ENCODE peak calls at places on chromosome 2, in eight cellular contexts. G is uterus, Y is lung, W is stomach, T is suprapubic skin, V is brain microvascular endothelial cell, J is heart left ventricle, Q is AG04450. S is an unnamed sample.

GRCh38 chr2:176213406-176213805 is 24.9 kb downstream of the HOXD1 start:
- DNase-seq in Q (no peak), J (no peak), V (no peak), G (no peak), T (no peak), W (no peak), Y (no peak), S (no peak)

GRCh38 chr2:102399499-102400141 is 23.3 kb upstream of the IL18RAP start:
- DNase-seq in Y (no peak), V (no peak), G (no peak), T (no peak), W (no peak), Q (no peak), J (no peak), S (no peak)

GRCh38 chr2:239751719-239752355 is 273.3 kb downstream of the NDUFA10 start:
- DNase-seq in Y (no peak), J (peak), W (no peak), V (no peak), G (peak), Q (no peak), T (no peak), S (no peak)

GRCh38 chr2:32357545-32358482 is 991 bp downstream of the BIRC6 start:
- DNase-seq in Y (peak), V (peak), T (peak), W (peak), J (peak), Q (no peak), G (peak), S (peak)

GRCh38 chr2:152241956-152242355 is 66.4 kb upstream of the STAM2 start:
- DNase-seq in W (no peak), Y (no peak), Q (no peak), T (no peak), V (no peak), J (no peak), G (no peak), S (no peak)

GRCh38 chr2:10923007-10923372 is 11.3 kb downstream of the KCNF1 start:
- DNase-seq in G (no peak), Q (no peak), Y (no peak), T (peak), W (no peak), J (no peak), V (no peak), S (no peak)

GRCh38 chr2:207490441-207490840 is 39.3 kb upstream of the CREB1 start:
- DNase-seq in T (no peak), Q (no peak), J (no peak), Y (no peak), V (no peak), G (no peak), W (no peak), S (no peak)

GRCh38 chr2:53964237-53964952 is 6.4 kb downstream of the PSME4 start:
- DNase-seq in W (no peak), T (no peak), G (no peak), Y (no peak), J (no peak), V (no peak), Q (no peak), S (no peak)

GRCh38 chr2:169664978-169665930 is 29.0 kb downstream of the CFAP210 start:
- DNase-seq in T (no peak), G (no peak), V (peak), J (no peak), Q (no peak), Y (no peak), W (no peak), S (no peak)

GRCh38 chr2:210189452-210190143 is 18.4 kb upstream of the KANSL1L start:
- DNase-seq in J (no peak), Q (no peak), V (no peak), T (no peak), G (no peak), W (no peak), Y (no peak), S (no peak)

GRCh38 chr2:64966017-64966416 is 23.2 kb upstream of the SLC1A4 start:
- DNase-seq in V (no peak), W (no peak), J (no peak), Q (no peak), T (no peak), G (no peak), Y (no peak), S (no peak)

GRCh38 chr2:224734949-224735348 is 18.8 kb upstream of the CCDC195 start:
- DNase-seq in G (no peak), W (no peak), J (no peak), T (no peak), Y (no peak), V (no peak), Q (no peak), S (no peak)

GRCh38 chr2:208280933-208281332 is 14.9 kb downstream of the PIKFYVE start:
- DNase-seq in G (no peak), Q (no peak), Y (no peak), J (no peak), W (no peak), T (no peak), V (peak), S (no peak)

GRCh38 chr2:119174216-119174992 is 15.9 kb upstream of the C1QL2 start:
- DNase-seq in W (peak), V (no peak), G (no peak), Q (no peak), J (peak), T (peak), Y (peak), S (peak)

GRCh38 chr2:238369516-238370481 is 49.5 kb downstream of the TRAF3IP1 start:
- DNase-seq in J (no peak), V (no peak), T (no peak), Q (no peak), G (no peak), W (no peak), Y (no peak), S (no peak)

GRCh38 chr2:113872201-113872600 is 17.7 kb upstream of the ACTR3 start:
- DNase-seq in Y (no peak), T (no peak), V (peak), W (no peak), Q (no peak), J (no peak), G (no peak), S (no peak)

GRCh38 chr2:197107291-197108269 is 181.1 kb upstream of the PGAP1 start:
- DNase-seq in Y (no peak), V (peak), Q (no peak), G (peak), W (no peak), T (peak), J (peak), S (no peak)

GRCh38 chr2:143458258-143458954 is 329.2 kb downstream of the ARHGAP15 start:
- DNase-seq in J (no peak), V (no peak), G (no peak), T (no peak), Q (no peak), W (no peak), Y (no peak), S (no peak)

GRCh38 chr2:2573658-2574293 is 242.7 kb upstream of the MYT1L start:
- DNase-seq in J (no peak), W (peak), Y (no peak), V (no peak), Q (no peak), G (no peak), T (no peak), S (no peak)

GRCh38 chr2:191839918-191840804 is 6.7 kb downstream of the CAVIN2 start:
- DNase-seq in Q (no peak), W (no peak), G (no peak), J (no peak), T (no peak), Y (no peak), V (no peak), S (no peak)

GRCh38 chr2:122210898-122211605 is 455.6 kb downstream of the TSN start:
- DNase-seq in Y (no peak), W (no peak), J (no peak), V (no peak), G (no peak), T (no peak), Q (no peak), S (no peak)

GRCh38 chr2:223451-223850 is 40.4 kb downstream of the SH3YL1 start:
- DNase-seq in T (no peak), W (no peak), Y (no peak), V (no peak), J (no peak), G (no peak), Q (no peak), S (no peak)

GRCh38 chr2:69159988-69160387 is 147.0 kb downstream of the ANTXR1 start:
- DNase-seq in V (no peak), Y (no peak), Q (no peak), W (no peak), G (no peak), T (no peak), J (no peak), S (no peak)

GRCh38 chr2:15670469-15670868 is 78.8 kb downstream of the DDX1 start:
- DNase-seq in Q (no peak), T (no peak), J (no peak), W (no peak), Y (no peak), G (no peak), V (no peak), S (no peak)

GRCh38 chr2:162245737-162246136 is 2.5 kb upstream of the FAP start:
- DNase-seq in J (no peak), T (no peak), V (peak), Y (no peak), W (no peak), G (no peak), Q (no peak), S (no peak)

GRCh38 chr2:162233197-162233596 is 10.0 kb downstream of the FAP start:
- DNase-seq in W (no peak), J (no peak), V (peak), G (no peak), Q (no peak), Y (no peak), T (peak), S (no peak)

GRCh38 chr2:1769703-1770422 is 25.5 kb upstream of the PXDN start:
- DNase-seq in W (peak), Y (peak), J (peak), G (peak), Q (no peak), T (peak), V (peak), S (peak)

DNA sequence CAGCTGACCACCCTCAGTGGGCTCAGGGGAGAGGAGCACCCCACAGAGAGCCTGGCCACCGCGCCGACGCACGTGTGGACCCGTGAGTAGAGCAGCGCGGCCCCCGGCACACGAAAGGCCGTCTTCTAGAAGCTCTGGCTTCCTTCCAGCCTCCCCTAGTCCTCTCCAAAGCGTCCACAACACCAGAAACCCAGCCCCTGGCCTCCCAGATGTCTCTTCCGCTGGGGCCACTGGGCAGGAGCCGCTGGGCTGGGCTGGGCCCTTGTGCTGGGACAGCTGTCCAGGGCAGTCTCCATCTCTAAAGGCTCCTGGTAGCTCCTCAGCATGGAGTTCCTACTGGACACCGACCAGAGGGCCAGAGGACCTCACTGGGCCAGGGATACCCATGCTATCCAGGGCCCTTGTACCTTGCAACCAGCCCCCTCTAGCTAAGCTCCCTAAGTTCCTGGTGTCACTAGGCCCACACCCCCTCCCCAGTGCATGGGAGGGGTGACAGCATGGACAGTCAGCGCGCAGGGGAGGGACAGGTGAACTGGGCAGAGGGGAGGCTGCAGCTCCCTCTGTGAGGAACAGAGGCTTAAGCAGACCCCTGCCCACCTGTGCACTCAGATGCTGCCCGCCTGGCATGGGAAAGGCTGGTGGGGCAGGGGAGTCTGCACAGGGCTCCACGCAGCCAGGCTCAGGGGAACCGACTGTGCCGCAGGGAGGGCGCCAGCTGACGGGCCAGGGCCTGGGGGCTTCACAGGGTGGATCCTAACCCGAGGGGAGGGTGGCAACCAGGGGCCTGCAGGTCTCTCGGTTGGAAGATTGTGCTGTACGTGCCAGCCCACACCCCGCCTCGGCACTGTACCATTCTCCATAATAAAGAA is 32.9 kb downstream of the MTERF4 start:
- DNase-seq in J (no peak), V (no peak), W (no peak), Y (peak), Q (no peak), T (no peak), G (no peak), S (no peak)
- H3K27ac ChIP-seq in J (no peak), V (no peak), W (no peak), Y (no peak), Q (no peak), T (no peak), G (no peak), S (no peak)

GRCh38 chr2:8488001-8488738 is 193.7 kb upstream of the ID2 start:
- DNase-seq in Q (no peak), G (no peak), V (no peak), W (no peak), Y (no peak), T (no peak), J (no peak), S (no peak)
- H3K4me3 ChIP-seq in Q (no peak), G (no peak), V (no peak), W (peak), Y (no peak), T (no peak), J (no peak), S (no peak)

DNA sequence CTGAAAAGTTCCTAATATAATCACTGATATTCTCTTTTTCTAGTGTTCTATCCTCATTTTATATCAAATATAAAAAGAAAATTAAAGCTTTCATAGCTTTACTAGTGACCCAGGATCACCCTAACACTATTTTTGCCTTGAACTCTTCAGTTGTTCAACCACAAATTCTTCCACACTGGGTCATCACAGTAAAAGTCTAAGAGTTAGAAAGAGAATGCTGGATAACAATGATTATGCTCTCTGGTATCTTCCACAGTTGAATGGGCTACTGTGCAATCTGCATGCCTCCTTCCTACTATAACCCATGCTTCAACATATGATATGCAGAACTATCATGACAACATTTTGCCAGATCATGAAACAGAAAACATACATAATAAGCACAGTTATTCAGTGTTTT is 32.3 kb downstream of the CHN1 start:
- DNase-seq in J (no peak), T (no peak), V (peak), W (no peak), Y (no peak), Q (peak), G (no peak), S (no peak)
- H3K27ac ChIP-seq in J (no peak), T (no peak), V (peak), W (no peak), Y (no peak), Q (no peak), G (no peak), S (no peak)

GRCh38 chr2:63587814-63588384 is 378 bp downstream of the WDPCP start:
- DNase-seq in W (no peak), J (no peak), V (no peak), Q (no peak), Y (no peak), T (no peak), G (no peak), S (no peak)

GRCh38 chr2:63589148-63589972 is 597 bp downstream of the MDH1 start:
- DNase-seq in T (no peak), V (no peak), Q (peak), Y (no peak), J (no peak), W (no peak), G (no peak), S (no peak)

GRCh38 chr2:63588385-63589147 is at the start of the genes MDH1 and WDPCP:
- DNase-seq in J (peak), V (peak), Y (peak), Q (peak), T (peak), G (peak), W (peak), S (peak)

GRCh38 chr2:63591566-63592175 is 2.9 kb downstream of the MDH1 start:
- DNase-seq in W (no peak), Q (no peak), T (no peak), J (no peak), V (no peak), Y (no peak), G (no peak), S (no peak)

GRCh38 chr2:63590621-63591408 is 2.1 kb downstream of the MDH1 start:
- DNase-seq in W (no peak), T (no peak), Y (peak), G (no peak), Q (no peak), V (no peak), J (peak), S (no peak)
- H3K4me3 ChIP-seq in W (no peak), T (no peak), Y (no peak), G (no peak), Q (no peak), V (no peak), J (peak), S (no peak)

GRCh38 chr2:236799391-236800048 is 229.9 kb downstream of the ACKR3 start:
- DNase-seq in G (no peak), J (no peak), V (no peak), W (no peak), Y (no peak), Q (no peak), T (no peak), S (no peak)
- H3K27ac ChIP-seq in G (no peak), J (no peak), V (no peak), W (no peak), Y (no peak), Q (no peak), T (peak), S (no peak)

GRCh38 chr2:85327757-85328617 is at the start of gene TGOLN2:
- DNase-seq in T (peak), V (peak), W (peak), Q (peak), G (peak), J (peak), Y (peak), S (peak)

GRCh38 chr2:85326406-85326945 is 1.3 kb downstream of the TGOLN2 start:
- DNase-seq in J (no peak), W (no peak), Y (no peak), T (no peak), Q (no peak), V (no peak), G (no peak), S (no peak)

GRCh38 chr2:85330839-85331636 is 3.2 kb upstream of the TGOLN2 start:
- DNase-seq in T (no peak), Y (no peak), J (no peak), W (no peak), Q (no peak), V (no peak), G (no peak), S (no peak)

GRCh38 chr2:85326946-85327756 is 638 bp downstream of the TGOLN2 start:
- DNase-seq in T (peak), Y (peak), G (peak), Q (no peak), W (peak), V (peak), J (peak), S (peak)

GRCh38 chr2:85329181-85329651 is 1.4 kb upstream of the TGOLN2 start:
- DNase-seq in G (no peak), Q (no peak), J (no peak), Y (no peak), T (no peak), V (no peak), W (no peak), S (no peak)
- H3K4me3 ChIP-seq in G (no peak), Q (no peak), J (no peak), Y (no peak), T (no peak), V (no peak), W (no peak), S (no peak)

GRCh38 chr2:241868661-241869081 is 858 bp upstream of the RTP5 start:
- DNase-seq in J (no peak), Y (no peak), V (no peak), G (no peak), W (no peak), T (no peak), Q (no peak), S (no peak)
- H3K27ac ChIP-seq in J (no peak), Y (no peak), V (no peak), G (no peak), W (no peak), T (no peak), Q (no peak), S (no peak)